ENCODE peak calls at places on chromosomes 16 and 17, in seven cellular contexts. R is psoas muscle, W is lower lobe of right lung, Z is EH, P is NB4, B is HCEC 1CT, G is non-pigmented ciliary epithelial cell. C is an unnamed sample.

GRCh38 chr16:47734987-47735594 is 274.0 kb downstream of the PHKB start:
- DNase-seq in P (no peak), W (peak; percentile 73), R (no peak), Z (no peak), G (no peak), B (no peak), C (no peak)

GRCh38 chr17:45690876-45691275 is 93.2 kb upstream of the CRHR1 start:
- DNase-seq in B (no peak), R (no peak), W (peak; percentile 14), P (no peak), Z (no peak), G (no peak), C (no peak)

GRCh38 chr17:20920813-20921199 is 122.0 kb downstream of the USP22 start:
- DNase-seq in R (no peak), G (no peak), P (no peak), W (no peak), Z (peak; percentile 80), B (peak; percentile 70), C (no peak)

GRCh38 chr16:50515218-50515617 is 33.0 kb upstream of the NKD1 start:
- DNase-seq in P (no peak), R (no peak), G (no peak), W (no peak), B (no peak), Z (no peak), C (no peak)

GRCh38 chr17:37825851-37826250 is 81.0 kb upstream of the HNF1B start:
- DNase-seq in G (no peak), R (no peak), P (no peak), B (no peak), Z (no peak), W (no peak), C (no peak)

GRCh38 chr17:73283841-73284282 is 22.2 kb upstream of the CPSF4L start:
- DNase-seq in R (peak; percentile 68), G (no peak), P (peak; percentile 79), B (no peak), W (no peak), Z (no peak), C (no peak)

GRCh38 chr16:3458278-3458851 is 14.9 kb downstream of the NAA60 start:
- DNase-seq in Z (peak; percentile 75), B (peak; percentile 27), P (peak; percentile 41), R (peak; percentile 65), W (no peak), G (no peak), C (no peak)

GRCh38 chr16:23222929-23223328 is 40.4 kb downstream of the SCNN1G start:
- DNase-seq in B (no peak), Z (no peak), W (no peak), P (no peak), G (no peak), R (no peak), C (no peak)

GRCh38 chr17:61467416-61468262 is 15.4 kb downstream of the TBX4 start:
- DNase-seq in B (no peak), P (peak; percentile 42), Z (peak; percentile 74), R (no peak), W (peak; percentile 53), G (no peak), C (peak; percentile 71)

GRCh38 chr16:48949636-48950035 is 332.0 kb downstream of the CBLN1 start:
- DNase-seq in Z (peak; percentile 70), G (no peak), B (no peak), W (no peak), P (peak; percentile 61), R (no peak), C (no peak)

GRCh38 chr17:73371285-73371684 is 59.5 kb upstream of the CDC42EP4 start:
- DNase-seq in G (peak; percentile 82), R (no peak), W (no peak), B (peak; percentile 90), Z (peak; percentile 89), P (peak; percentile 66), C (no peak)

GRCh38 chr16:80084614-80085013 is 456.2 kb upstream of the DYNLRB2 start:
- DNase-seq in P (peak; percentile 48), R (peak; percentile 50), W (no peak), B (no peak), G (peak; percentile 31), Z (peak; percentile 30), C (no peak)

GRCh38 chr17:47844230-47844629 is 3.2 kb upstream of the SCRN2 start:
- DNase-seq in B (no peak), W (no peak), G (no peak), R (no peak), P (no peak), Z (peak; percentile 74), C (no peak)

GRCh38 chr16:531494-532125 is 4.1 kb downstream of the CAPN15 start:
- DNase-seq in W (no peak), P (no peak), G (no peak), R (no peak), B (no peak), Z (no peak), C (no peak)

GRCh38 chr16:24635900-24636610 is 93.4 kb upstream of the TNRC6A start:
- DNase-seq in R (peak; percentile 82), P (no peak), B (peak; percentile 95), W (peak; percentile 58), Z (peak; percentile 96), G (peak; percentile 80), C (no peak)

GRCh38 chr16:3282103-3282746 is 1.1 kb upstream of the ZNF263 start:
- DNase-seq in Z (no peak), W (no peak), P (peak; percentile 83), R (no peak), B (no peak), G (no peak), C (no peak)

GRCh38 chr17:8629371-8630226 is 926 bp downstream of the MYH10 start:
- DNase-seq in G (no peak), W (peak; percentile 49), R (peak; percentile 56), B (peak; percentile 42), Z (peak; percentile 40), P (peak; percentile 21), C (peak; percentile 77)

GRCh38 chr17:55811536-55811935 is 60.7 kb downstream of the PCTP start:
- DNase-seq in R (peak; percentile 63), P (no peak), G (no peak), Z (no peak), W (no peak), B (no peak), C (no peak)

GRCh38 chr17:57746221-57746620 is 1.1 kb upstream of the CCDC182 start:
- DNase-seq in R (no peak), W (no peak), B (no peak), P (no peak), G (no peak), Z (no peak), C (no peak)

GRCh38 chr17:21228111-21228510 is 14.2 kb upstream of the TMEM11 start:
- DNase-seq in Z (no peak), P (no peak), R (no peak), W (peak; percentile 53), G (no peak), B (no peak), C (no peak)

GRCh38 chr16:17685445-17685844 is 214.7 kb upstream of the XYLT1 start:
- DNase-seq in P (no peak), R (no peak), Z (no peak), B (no peak), G (no peak), W (no peak), C (no peak)

GRCh38 chr17:1110844-1111598 is 68.8 kb downstream of the ABR start:
- DNase-seq in P (peak; percentile 87), B (peak; percentile 73), Z (peak; percentile 95), G (no peak), R (peak; percentile 75), W (peak; percentile 87), C (no peak)

GRCh38 chr16:19266774-19267173 is 18.8 kb upstream of the CLEC19A start:
- DNase-seq in R (no peak), P (no peak), G (no peak), B (no peak), W (no peak), Z (no peak), C (no peak)

GRCh38 chr16:83603981-83604570 is 203.7 kb upstream of the HSBP1 start:
- DNase-seq in R (no peak), W (no peak), G (no peak), B (no peak), P (no peak), Z (peak; percentile 21), C (no peak)

GRCh38 chr17:20059728-20060188 is 50.6 kb downstream of the SPECC1 start:
- DNase-seq in W (no peak), B (no peak), Z (peak; percentile 8), P (peak; percentile 65), R (no peak), G (no peak), C (no peak)

GRCh38 chr17:65696739-65697394 is 135.4 kb upstream of the AXIN2 start:
- DNase-seq in R (no peak), W (no peak), Z (peak; percentile 89), B (peak; percentile 71), G (peak; percentile 23), P (no peak), C (no peak)

GRCh38 chr16:77467929-77468328 is 33.1 kb upstream of the ADAMTS18 start:
- DNase-seq in Z (no peak), W (no peak), B (no peak), P (no peak), G (no peak), R (no peak), C (no peak)

GRCh38 chr17:59331929-59332889 is 754 bp downstream of the YPEL2 start:
- DNase-seq in P (peak; percentile 64), W (peak; percentile 73), G (no peak), B (peak; percentile 1), R (peak; percentile 89), Z (peak; percentile 42), C (peak; percentile 91)

GRCh38 chr17:3780986-3781385 is 20.0 kb downstream of the ITGAE start:
- DNase-seq in G (no peak), R (no peak), W (no peak), Z (no peak), P (no peak), B (no peak), C (no peak)

GRCh38 chr16:81237282-81237681 is 1.2 kb upstream of the BCO1 start:
- DNase-seq in P (no peak), R (peak; percentile 85), B (no peak), G (no peak), W (no peak), Z (peak; percentile 37), C (peak; percentile 24)

GRCh38 chr17:45743626-45744326 is 40.3 kb upstream of the CRHR1 start:
- DNase-seq in P (no peak), G (no peak), B (no peak), R (no peak), Z (no peak), W (no peak), C (peak; percentile 41)

GRCh38 chr16:51141541-51141940 is 9.5 kb downstream of the SALL1 start:
- DNase-seq in G (no peak), W (no peak), P (no peak), R (no peak), B (no peak), Z (no peak), C (no peak)

GRCh38 chr17:77325537-77325825 is 184.7 kb downstream of the SEC14L1 start:
- DNase-seq in R (no peak), W (no peak), B (no peak), P (no peak), G (no peak), Z (no peak), C (no peak)

GRCh38 chr17:10018461-10018891 is 113.4 kb upstream of the RCVRN start:
- DNase-seq in Z (no peak), P (peak; percentile 92), R (no peak), W (no peak), B (no peak), G (no peak), C (no peak)

C was measured in spleen.